ENCODE peak calls at places on chromosomes 5 and 9, in eight cellular contexts. G, X, N, P, I, A, S and H are unnamed samples.

GRCh38 chr5:56523779-56524178 is 290.6 kb upstream of the ANKRD55 start:
- DNase-seq in P (no peak), A (no peak), S (no peak), X (no peak), G (no peak), N (no peak), I (no peak), H (no peak)

GRCh38 chr5:31531888-31532710 is at the start of the genes C5orf22 and DROSHA:
- DNase-seq in G (peak), A (peak), N (peak), I (peak), S (peak), X (peak), P (peak), H (peak)

GRCh38 chr5:132754947-132755346 is 7.7 kb downstream of the CCNI2 start:
- DNase-seq in X (peak), A (no peak), N (peak), P (peak), S (no peak), I (no peak), G (peak), H (peak)

GRCh38 chr9:133989554-133990365 is 2.4 kb downstream of the VAV2 start:
- DNase-seq in S (no peak), A (no peak), N (no peak), X (no peak), P (no peak), G (no peak), I (no peak), H (no peak)

GRCh38 chr5:154972476-154973080 is 31.7 kb downstream of the MRPL22 start:
- DNase-seq in I (no peak), S (peak), G (no peak), N (peak), P (peak), A (peak), X (peak), H (peak)

GRCh38 chr5:163498886-163499285 is 6.5 kb upstream of the MAT2B start:
- DNase-seq in G (no peak), A (no peak), S (peak), I (no peak), X (peak), N (peak), P (no peak), H (no peak)

GRCh38 chr5:80141147-80141671 is 106.1 kb downstream of the THBS4 start:
- DNase-seq in X (peak), S (peak), A (peak), P (no peak), I (no peak), G (no peak), N (peak), H (peak)

GRCh38 chr9:110440161-110440560 is 102.5 kb upstream of the TXNDC8 start:
- DNase-seq in S (no peak), A (no peak), P (no peak), N (peak), G (no peak), I (no peak), X (peak), H (no peak)

GRCh38 chr5:138603521-138603920 is 28.3 kb upstream of the HSPA9 start:
- DNase-seq in P (no peak), X (no peak), G (no peak), I (no peak), A (no peak), S (peak), N (no peak), H (no peak)

GRCh38 chr5:135979510-135979909 is 24.7 kb upstream of the LECT2 start:
- DNase-seq in S (no peak), N (peak), G (no peak), I (no peak), P (no peak), X (peak), A (no peak), H (no peak)

GRCh38 chr9:34446468-34446891 is 11.9 kb downstream of the FAM219A start:
- DNase-seq in A (no peak), I (no peak), P (no peak), G (no peak), X (peak), S (no peak), N (peak), H (no peak)

GRCh38 chr9:9791621-9792020 is 821.2 kb downstream of the PTPRD start:
- DNase-seq in X (peak), N (peak), P (peak), S (peak), I (no peak), G (no peak), A (no peak), H (no peak)

GRCh38 chr5:148808864-148809642 is 17.4 kb upstream of the ADRB2 start:
- DNase-seq in G (no peak), S (peak), X (no peak), N (no peak), A (no peak), I (no peak), P (peak), H (no peak)

GRCh38 chr5:127025507-127025906 is 4.9 kb downstream of the MARCHF3 start:
- DNase-seq in I (no peak), X (no peak), A (no peak), S (no peak), P (no peak), G (no peak), N (no peak), H (no peak)

GRCh38 chr9:115211413-115212204 is 93.7 kb upstream of the TNC start:
- DNase-seq in N (peak), A (no peak), X (peak), S (no peak), P (no peak), I (no peak), G (no peak), H (no peak)
- H3K4me3 ChIP-seq in N (no peak), A (no peak), X (no peak), S (no peak), P (no peak), I (no peak), G (no peak), H (no peak)

GRCh38 chr9:130661461-130662098 is 2.8 kb upstream of the PRDM12 start:
- DNase-seq in N (peak), I (no peak), S (no peak), A (no peak), G (no peak), P (no peak), X (no peak), H (peak)
- H3K4me3 ChIP-seq in N (no peak), I (no peak), S (no peak), A (no peak), G (no peak), P (no peak), X (no peak), H (peak)

GRCh38 chr9:114574438-114574837 is 13.1 kb upstream of the ATP6V1G1 start:
- DNase-seq in X (no peak), S (no peak), G (no peak), A (no peak), P (no peak), N (peak), I (no peak), H (no peak)
- H3K4me3 ChIP-seq in X (no peak), S (no peak), G (no peak), A (no peak), P (no peak), N (no peak), I (no peak), H (no peak)

GRCh38 chr9:136202449-136203405 is 2.2 kb downstream of the LHX3 start:
- DNase-seq in G (no peak), A (no peak), I (no peak), X (no peak), N (no peak), P (no peak), S (no peak), H (peak)
- H3K4me3 ChIP-seq in G (no peak), A (no peak), I (no peak), X (no peak), N (no peak), P (no peak), S (no peak), H (peak)

GRCh38 chr9:36551129-36551528 is 21.6 kb upstream of the MELK start:
- DNase-seq in X (peak), I (no peak), N (peak), A (no peak), P (no peak), G (no peak), S (no peak), H (no peak)
- H3K4me3 ChIP-seq in X (no peak), I (no peak), N (no peak), A (no peak), P (no peak), G (no peak), S (no peak), H (no peak)

GRCh38 chr5:172450453-172450852 is 3.9 kb downstream of the SH3PXD2B start:
- DNase-seq in I (no peak), N (no peak), G (no peak), A (no peak), P (no peak), S (no peak), X (no peak), H (no peak)
- H3K4me3 ChIP-seq in I (no peak), N (no peak), G (no peak), A (no peak), P (no peak), S (no peak), X (no peak), H (no peak)